ENCODE peak calls at places on chromosome 7, in four cellular contexts. W is AG04450, I is choroid plexus epithelial cell, B is H9. R is an unnamed sample.

GRCh38 chr7:82443044-82443800 is at the start of gene CACNA2D1:
- DNase-seq in W (no peak), B (peak), I (no peak), R (no peak)

GRCh38 chr7:111755388-111755787 is 193.1 kb upstream of the IMMP2L start:
- DNase-seq in I (no peak), W (no peak), B (no peak), R (no peak)

GRCh38 chr7:95045236-95045923 is 138.0 kb downstream of the PPP1R9A start:
- DNase-seq in W (no peak), B (peak), I (peak), R (peak)

GRCh38 chr7:45595809-45596664 is 21.9 kb downstream of the ADCY1 start:
- DNase-seq in B (peak), I (no peak), W (no peak), R (no peak)

GRCh38 chr7:39633563-39634550 is 10.5 kb downstream of the RALA start:
- DNase-seq in I (no peak), W (no peak), B (no peak), R (no peak)

GRCh38 chr7:12493407-12493806 is 77.1 kb upstream of the SCIN start:
- DNase-seq in W (no peak), I (peak), B (no peak), R (peak)

GRCh38 chr7:28298870-28299484 is 113.3 kb upstream of the CREB5 start:
- DNase-seq in W (no peak), B (peak), I (peak), R (peak)

GRCh38 chr7:70681847-70682350 is 450.0 kb upstream of the GALNT17 start:
- DNase-seq in B (no peak), I (no peak), W (no peak), R (no peak)

GRCh38 chr7:135233570-135233969 is at the start of gene STRA8:
- DNase-seq in B (no peak), I (no peak), W (no peak), R (no peak)

GRCh38 chr7:135771961-135772638 is 23.5 kb upstream of the FAM180A start:
- DNase-seq in B (no peak), I (peak), W (peak), R (peak)

GRCh38 chr7:21508538-21508937 is 34.3 kb upstream of the DNAH11 start:
- DNase-seq in W (no peak), B (no peak), I (no peak), R (no peak)

GRCh38 chr7:13457790-13458189 is 531.7 kb downstream of the ETV1 start:
- DNase-seq in W (no peak), I (no peak), B (no peak), R (no peak)

GRCh38 chr7:121073463-121074099 is 85.1 kb downstream of the CPED1 start:
- DNase-seq in B (no peak), W (no peak), I (no peak), R (no peak)

GRCh38 chr7:98287486-98287959 is 6.0 kb downstream of the BRI3 start:
- DNase-seq in W (no peak), I (no peak), B (peak), R (peak)

GRCh38 chr7:98286701-98287485 is 5.4 kb downstream of the BRI3 start:
- DNase-seq in I (no peak), W (no peak), B (peak), R (peak)

GRCh38 chr7:98286093-98286525 is 4.6 kb downstream of the BRI3 start:
- DNase-seq in W (no peak), B (no peak), I (peak), R (peak)

GRCh38 chr7:98289333-98289875 is 7.9 kb downstream of the BRI3 start:
- DNase-seq in W (no peak), B (no peak), I (no peak), R (no peak)

GRCh38 chr7:98288064-98288823 is 6.8 kb downstream of the BRI3 start:
- DNase-seq in B (no peak), I (no peak), W (no peak), R (no peak)
- TF ChIP-seq CTCF in B (no peak), I (no peak), W (no peak), R (no peak)

GRCh38 chr7:78578701-78579100 is 780.1 kb downstream of the PHTF2 start:
- DNase-seq in I (no peak), W (no peak), B (peak), R (no peak)

GRCh38 chr7:78571292-78571691 is 772.7 kb downstream of the PHTF2 start:
- DNase-seq in W (no peak), I (no peak), B (no peak), R (no peak)

DNA sequence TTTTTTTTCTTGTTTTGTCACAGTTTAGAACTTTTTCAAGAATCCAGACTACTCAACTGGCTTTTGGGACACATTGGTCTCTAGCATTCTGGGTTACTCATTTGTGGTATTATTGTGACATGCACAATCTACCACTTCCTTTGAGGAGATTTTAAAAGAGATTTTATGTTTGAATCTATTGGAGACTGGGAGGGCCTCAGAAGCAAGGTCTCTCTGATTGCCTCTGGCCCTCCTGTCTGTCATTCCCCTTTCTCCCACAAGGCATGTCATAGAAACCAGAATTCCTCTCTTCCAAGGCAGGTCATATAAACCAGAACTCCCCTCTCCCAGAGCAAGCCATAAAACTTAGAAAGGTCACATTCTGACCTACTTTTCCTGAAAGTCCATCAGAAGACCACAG is 777.6 kb downstream of the PHTF2 start:
- DNase-seq in W (no peak), B (no peak), I (no peak), R (no peak)
- TF ChIP-seq CTCF in W (no peak), B (peak), I (no peak), R (no peak)

DNA sequence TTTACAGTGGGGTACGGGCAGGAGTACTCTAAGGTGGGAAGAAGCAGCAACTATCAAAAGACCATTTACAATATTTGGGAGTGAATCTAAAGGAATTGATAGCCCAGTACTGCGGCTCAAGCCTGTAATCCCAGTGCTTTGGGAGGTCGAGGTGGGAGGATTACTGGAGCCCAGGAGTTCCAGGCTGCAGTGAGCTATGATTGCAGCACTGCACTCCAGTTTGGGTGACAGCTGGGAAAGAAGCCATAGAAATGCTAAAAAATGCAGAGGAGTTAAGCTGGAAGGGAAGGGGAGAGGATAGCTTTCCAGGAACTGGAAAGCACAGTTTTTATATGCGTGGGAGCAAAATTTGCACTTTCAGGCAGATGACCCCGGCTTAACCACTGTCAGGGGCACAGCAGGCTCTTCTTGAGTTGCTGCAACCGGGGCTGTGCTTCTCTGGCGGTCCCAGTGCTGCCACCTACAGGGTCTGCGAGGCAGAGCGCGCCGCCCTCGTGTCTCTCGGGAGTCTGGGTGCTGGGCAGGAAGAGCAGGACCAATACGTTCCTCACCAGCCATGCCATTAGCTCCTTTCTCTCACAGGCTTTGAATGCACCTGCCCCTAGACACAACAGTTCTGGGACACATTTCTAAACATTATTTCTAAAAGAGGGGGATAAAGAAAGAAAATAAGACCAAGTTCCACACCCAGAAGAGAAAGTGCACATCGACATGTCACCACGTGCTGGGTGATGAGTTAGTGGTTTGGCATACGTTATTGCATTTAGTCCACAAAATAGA is 10.1 kb upstream of the BMPER start:
- DNase-seq in I (peak), W (no peak), B (peak), R (peak)
- TF ChIP-seq CTCF in I (peak), W (peak), B (peak), R (peak)

GRCh38 chr7:50677279-50677996 is 105.3 kb downstream of the GRB10 start:
- DNase-seq in B (no peak), I (no peak), W (no peak), R (no peak)

GRCh38 chr7:50681451-50682045 is 101.1 kb downstream of the GRB10 start:
- DNase-seq in W (no peak), I (no peak), B (no peak), R (no peak)

GRCh38 chr7:50676754-50677153 is 105.9 kb downstream of the GRB10 start:
- DNase-seq in B (no peak), W (no peak), I (no peak), R (no peak)

GRCh38 chr7:50678586-50678985 is 104.1 kb downstream of the GRB10 start:
- DNase-seq in W (no peak), B (no peak), I (no peak), R (no peak)

GRCh38 chr7:50679218-50680007 is 103.3 kb downstream of the GRB10 start:
- DNase-seq in W (no peak), I (peak), B (no peak), R (peak)
- TF ChIP-seq CTCF in W (peak), I (peak), B (peak), R (peak)

R was measured in MCF 10A.